ENCODE peak calls at places on chromosomes 1 and 21, in eight cellular contexts. One of them, this sample, is unnamed.

GRCh38 chr1:211517006-211517405 is 25.0 kb upstream of the RD3 start:
- DNase-seq in cardiac muscle cell: no peak
- DNase-seq in heart right ventricle: no peak
- DNase-seq in AG09309: no peak
- DNase-seq in PC-3: peak
- DNase-seq in cardiac fibroblast: no peak
- DNase-seq in pancreas: no peak
- DNase-seq in MM.1S: no peak
- DNase-seq in this sample: no peak

GRCh38 chr1:226903819-226904710 is 33.6 kb downstream of the PSEN2 start:
- DNase-seq in cardiac muscle cell: peak
- DNase-seq in heart right ventricle: peak
- DNase-seq in AG09309: no peak
- DNase-seq in PC-3: no peak
- DNase-seq in cardiac fibroblast: peak
- DNase-seq in pancreas: peak
- DNase-seq in MM.1S: no peak
- DNase-seq in this sample: no peak

GRCh38 chr1:61967750-61968149 is 225.5 kb downstream of the PATJ start:
- DNase-seq in cardiac muscle cell: no peak
- DNase-seq in heart right ventricle: no peak
- DNase-seq in AG09309: no peak
- DNase-seq in PC-3: no peak
- DNase-seq in cardiac fibroblast: no peak
- DNase-seq in pancreas: no peak
- DNase-seq in MM.1S: no peak
- DNase-seq in this sample: no peak

GRCh38 chr1:164456272-164456671 is 102.7 kb upstream of the PBX1 start:
- DNase-seq in cardiac muscle cell: no peak
- DNase-seq in heart right ventricle: no peak
- DNase-seq in AG09309: no peak
- DNase-seq in PC-3: no peak
- DNase-seq in cardiac fibroblast: no peak
- DNase-seq in pancreas: no peak
- DNase-seq in MM.1S: no peak
- DNase-seq in this sample: no peak

GRCh38 chr1:31689821-31690220 is 14.0 kb downstream of the COL16A1 start:
- DNase-seq in cardiac muscle cell: peak
- DNase-seq in heart right ventricle: no peak
- DNase-seq in AG09309: peak
- DNase-seq in PC-3: peak
- DNase-seq in cardiac fibroblast: peak
- DNase-seq in pancreas: no peak
- DNase-seq in MM.1S: no peak
- DNase-seq in this sample: no peak

GRCh38 chr1:19758227-19758830 is 41.4 kb downstream of the TMCO4 start:
- DNase-seq in cardiac muscle cell: peak
- DNase-seq in heart right ventricle: no peak
- DNase-seq in AG09309: peak
- DNase-seq in PC-3: peak
- DNase-seq in cardiac fibroblast: peak
- DNase-seq in pancreas: peak
- DNase-seq in MM.1S: peak
- DNase-seq in this sample: no peak

GRCh38 chr1:74341702-74342339 is 106.6 kb downstream of the TNNI3K start:
- DNase-seq in cardiac muscle cell: no peak
- DNase-seq in heart right ventricle: peak
- DNase-seq in AG09309: no peak
- DNase-seq in PC-3: no peak
- DNase-seq in cardiac fibroblast: no peak
- DNase-seq in pancreas: no peak
- DNase-seq in MM.1S: no peak
- DNase-seq in this sample: no peak

GRCh38 chr1:84603941-84604830 is 29.9 kb upstream of the CTBS start:
- DNase-seq in cardiac muscle cell: peak
- DNase-seq in heart right ventricle: peak
- DNase-seq in AG09309: peak
- DNase-seq in PC-3: peak
- DNase-seq in cardiac fibroblast: peak
- DNase-seq in pancreas: no peak
- DNase-seq in MM.1S: peak
- DNase-seq in this sample: no peak

GRCh38 chr1:46011121-46011695 is 121.2 kb downstream of the PIK3R3 start:
- DNase-seq in cardiac muscle cell: no peak
- DNase-seq in heart right ventricle: no peak
- DNase-seq in AG09309: no peak
- DNase-seq in PC-3: no peak
- DNase-seq in cardiac fibroblast: no peak
- DNase-seq in pancreas: no peak
- DNase-seq in MM.1S: no peak
- DNase-seq in this sample: no peak

GRCh38 chr1:116874622-116875277 is 35.0 kb upstream of the PTGFRN start:
- DNase-seq in cardiac muscle cell: no peak
- DNase-seq in heart right ventricle: no peak
- DNase-seq in AG09309: no peak
- DNase-seq in PC-3: no peak
- DNase-seq in cardiac fibroblast: peak
- DNase-seq in pancreas: no peak
- DNase-seq in MM.1S: no peak
- DNase-seq in this sample: no peak

GRCh38 chr1:115822117-115822516 is 18.8 kb downstream of the NHLH2 start:
- DNase-seq in cardiac muscle cell: no peak
- DNase-seq in heart right ventricle: no peak
- DNase-seq in AG09309: no peak
- DNase-seq in PC-3: no peak
- DNase-seq in cardiac fibroblast: no peak
- DNase-seq in pancreas: no peak
- DNase-seq in MM.1S: no peak
- DNase-seq in this sample: no peak

GRCh38 chr21:36104306-36105300 is 30.3 kb upstream of the CBR3 start:
- DNase-seq in cardiac muscle cell: peak
- DNase-seq in heart right ventricle: peak
- DNase-seq in AG09309: no peak
- DNase-seq in PC-3: peak
- DNase-seq in cardiac fibroblast: peak
- DNase-seq in pancreas: peak
- DNase-seq in MM.1S: no peak
- DNase-seq in this sample: peak

GRCh38 chr1:211566431-211567025 is 12.4 kb downstream of the SLC30A1 start:
- DNase-seq in cardiac muscle cell: no peak
- DNase-seq in heart right ventricle: no peak
- DNase-seq in AG09309: no peak
- DNase-seq in PC-3: no peak
- DNase-seq in cardiac fibroblast: no peak
- DNase-seq in pancreas: no peak
- DNase-seq in MM.1S: no peak
- DNase-seq in this sample: no peak

GRCh38 chr1:160058087-160058486 is 11.9 kb downstream of the KCNJ10 start:
- DNase-seq in cardiac muscle cell: peak
- DNase-seq in heart right ventricle: no peak
- DNase-seq in AG09309: no peak
- DNase-seq in PC-3: peak
- DNase-seq in cardiac fibroblast: peak
- DNase-seq in pancreas: no peak
- DNase-seq in MM.1S: no peak
- DNase-seq in this sample: no peak

GRCh38 chr1:201100169-201100930 is 11.9 kb downstream of the CACNA1S start:
- DNase-seq in cardiac muscle cell: no peak
- DNase-seq in heart right ventricle: no peak
- DNase-seq in AG09309: no peak
- DNase-seq in PC-3: peak
- DNase-seq in cardiac fibroblast: no peak
- DNase-seq in pancreas: no peak
- DNase-seq in MM.1S: no peak
- DNase-seq in this sample: no peak

GRCh38 chr1:201511925-201512539 is 5.1 kb upstream of the CSRP1 start:
- DNase-seq in cardiac muscle cell: peak
- DNase-seq in heart right ventricle: peak
- DNase-seq in AG09309: no peak
- DNase-seq in PC-3: peak
- DNase-seq in cardiac fibroblast: no peak
- DNase-seq in pancreas: no peak
- DNase-seq in MM.1S: peak
- DNase-seq in this sample: peak

GRCh38 chr1:4778056-4778455 is 123.6 kb downstream of the AJAP1 start:
- DNase-seq in cardiac muscle cell: peak
- DNase-seq in heart right ventricle: no peak
- DNase-seq in AG09309: no peak
- DNase-seq in PC-3: peak
- DNase-seq in cardiac fibroblast: no peak
- DNase-seq in pancreas: no peak
- DNase-seq in MM.1S: no peak
- DNase-seq in this sample: peak

GRCh38 chr1:64476251-64476952 is 6.5 kb downstream of the CACHD1 start:
- DNase-seq in cardiac muscle cell: peak
- DNase-seq in heart right ventricle: peak
- DNase-seq in AG09309: peak
- DNase-seq in PC-3: peak
- DNase-seq in cardiac fibroblast: peak
- DNase-seq in pancreas: no peak
- DNase-seq in MM.1S: no peak
- DNase-seq in this sample: no peak

GRCh38 chr1:29209173-29209572 is 21.6 kb downstream of the MECR start:
- DNase-seq in cardiac muscle cell: no peak
- DNase-seq in heart right ventricle: no peak
- DNase-seq in AG09309: no peak
- DNase-seq in PC-3: no peak
- DNase-seq in cardiac fibroblast: no peak
- DNase-seq in pancreas: no peak
- DNase-seq in MM.1S: no peak
- DNase-seq in this sample: no peak

GRCh38 chr1:223738465-223739365 is 26.4 kb downstream of the CAPN2 start:
- DNase-seq in cardiac muscle cell: no peak
- DNase-seq in heart right ventricle: no peak
- DNase-seq in AG09309: no peak
- DNase-seq in PC-3: no peak
- DNase-seq in cardiac fibroblast: no peak
- DNase-seq in pancreas: peak
- DNase-seq in MM.1S: no peak
- DNase-seq in this sample: no peak

GRCh38 chr1:23644555-23644866 is 47.1 kb upstream of the RPL11 start:
- DNase-seq in cardiac muscle cell: no peak
- DNase-seq in heart right ventricle: no peak
- DNase-seq in AG09309: no peak
- DNase-seq in PC-3: no peak
- DNase-seq in cardiac fibroblast: no peak
- DNase-seq in pancreas: no peak
- DNase-seq in MM.1S: no peak
- DNase-seq in this sample: no peak

GRCh38 chr1:58720680-58721079 is 20.8 kb upstream of the MYSM1 start:
- DNase-seq in cardiac muscle cell: peak
- DNase-seq in heart right ventricle: no peak
- DNase-seq in AG09309: no peak
- DNase-seq in PC-3: no peak
- DNase-seq in cardiac fibroblast: no peak
- DNase-seq in pancreas: no peak
- DNase-seq in MM.1S: no peak
- DNase-seq in this sample: no peak
- H3K4me3 ChIP-seq in cardiac muscle cell: no peak
- H3K4me3 ChIP-seq in heart right ventricle: no peak
- H3K4me3 ChIP-seq in AG09309: no peak
- H3K4me3 ChIP-seq in PC-3: no peak
- H3K4me3 ChIP-seq in cardiac fibroblast: no peak
- H3K4me3 ChIP-seq in pancreas: no peak
- H3K4me3 ChIP-seq in MM.1S: no peak
- H3K4me3 ChIP-seq in this sample: no peak

GRCh38 chr1:2021550-2021949 is 2.4 kb downstream of the GABRD start:
- DNase-seq in cardiac muscle cell: no peak
- DNase-seq in heart right ventricle: no peak
- DNase-seq in AG09309: no peak
- DNase-seq in PC-3: no peak
- DNase-seq in cardiac fibroblast: no peak
- DNase-seq in pancreas: no peak
- DNase-seq in MM.1S: no peak
- DNase-seq in this sample: peak

GRCh38 chr1:2019162-2019542 is at the start of gene GABRD:
- DNase-seq in cardiac muscle cell: peak
- DNase-seq in heart right ventricle: no peak
- DNase-seq in AG09309: no peak
- DNase-seq in PC-3: no peak
- DNase-seq in cardiac fibroblast: peak
- DNase-seq in pancreas: no peak
- DNase-seq in MM.1S: no peak
- DNase-seq in this sample: no peak

GRCh38 chr1:2020310-2020655 is 1.1 kb downstream of the GABRD start:
- DNase-seq in cardiac muscle cell: no peak
- DNase-seq in heart right ventricle: no peak
- DNase-seq in AG09309: no peak
- DNase-seq in PC-3: no peak
- DNase-seq in cardiac fibroblast: no peak
- DNase-seq in pancreas: no peak
- DNase-seq in MM.1S: no peak
- DNase-seq in this sample: no peak

GRCh38 chr1:2018217-2019161 is 656 bp upstream of the GABRD start:
- DNase-seq in cardiac muscle cell: no peak
- DNase-seq in heart right ventricle: no peak
- DNase-seq in AG09309: no peak
- DNase-seq in PC-3: no peak
- DNase-seq in cardiac fibroblast: no peak
- DNase-seq in pancreas: no peak
- DNase-seq in MM.1S: no peak
- DNase-seq in this sample: no peak

GRCh38 chr1:2019571-2020309 is 595 bp downstream of the GABRD start:
- DNase-seq in cardiac muscle cell: peak
- DNase-seq in heart right ventricle: no peak
- DNase-seq in AG09309: no peak
- DNase-seq in PC-3: no peak
- DNase-seq in cardiac fibroblast: no peak
- DNase-seq in pancreas: no peak
- DNase-seq in MM.1S: no peak
- DNase-seq in this sample: no peak
- H3K4me3 ChIP-seq in cardiac muscle cell: peak
- H3K4me3 ChIP-seq in heart right ventricle: peak
- H3K4me3 ChIP-seq in AG09309: no peak
- H3K4me3 ChIP-seq in PC-3: no peak
- H3K4me3 ChIP-seq in cardiac fibroblast: no peak
- H3K4me3 ChIP-seq in pancreas: no peak
- H3K4me3 ChIP-seq in MM.1S: no peak
- H3K4me3 ChIP-seq in this sample: peak

DNA sequence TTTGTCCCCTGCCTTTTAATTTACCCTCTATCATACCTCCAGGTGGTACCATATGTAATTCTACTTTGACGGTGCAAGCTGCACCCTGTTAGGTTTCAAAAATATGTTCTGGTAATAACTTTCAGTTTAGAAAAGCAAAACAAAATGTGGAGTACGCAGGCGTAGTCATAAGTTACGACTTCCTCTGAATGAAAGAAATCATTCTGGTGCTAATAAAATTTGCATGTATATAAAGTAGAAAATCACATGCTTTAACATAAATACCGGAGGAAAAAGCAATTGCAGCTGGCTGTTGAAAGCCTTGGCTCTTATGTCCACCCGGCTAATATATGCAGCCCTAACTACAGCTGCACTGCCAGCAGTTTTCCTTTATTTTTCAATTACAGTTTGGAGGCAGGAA is 65.2 kb upstream of the TMPRSS15 start:
- DNase-seq in cardiac muscle cell: no peak
- DNase-seq in heart right ventricle: no peak
- DNase-seq in AG09309: no peak
- DNase-seq in PC-3: no peak
- DNase-seq in cardiac fibroblast: no peak
- DNase-seq in pancreas: no peak
- DNase-seq in MM.1S: peak
- DNase-seq in this sample: no peak
- H3K4me3 ChIP-seq in cardiac muscle cell: no peak
- H3K4me3 ChIP-seq in heart right ventricle: no peak
- H3K4me3 ChIP-seq in AG09309: no peak
- H3K4me3 ChIP-seq in PC-3: no peak
- H3K4me3 ChIP-seq in cardiac fibroblast: no peak
- H3K4me3 ChIP-seq in pancreas: no peak
- H3K4me3 ChIP-seq in MM.1S: peak
- H3K4me3 ChIP-seq in this sample: no peak

GRCh38 chr1:173714441-173714758 is 381 bp upstream of the KLHL20 start:
- DNase-seq in cardiac muscle cell: no peak
- DNase-seq in heart right ventricle: no peak
- DNase-seq in AG09309: no peak
- DNase-seq in PC-3: no peak
- DNase-seq in cardiac fibroblast: no peak
- DNase-seq in pancreas: no peak
- DNase-seq in MM.1S: no peak
- DNase-seq in this sample: no peak
- H3K4me3 ChIP-seq in cardiac muscle cell: peak
- H3K4me3 ChIP-seq in heart right ventricle: peak
- H3K4me3 ChIP-seq in AG09309: peak
- H3K4me3 ChIP-seq in PC-3: peak
- H3K4me3 ChIP-seq in cardiac fibroblast: peak
- H3K4me3 ChIP-seq in pancreas: peak
- H3K4me3 ChIP-seq in MM.1S: peak
- H3K4me3 ChIP-seq in this sample: peak

This sample was measured in dorsolateral prefrontal cortex.